ENCODE peak calls at places on chromosomes 11 and 22, in ten cellular contexts. I is GM10248, O is GDM1, T is RPMI7951, K is AG08395, G is neuronal stem cell, J is sigmoid colon, Y is spleen, S is foreskin keratinocyte, P is small intestine. N is an unnamed sample.

GRCh38 chr22:37230673-37231405 is 13.2 kb downstream of the RAC2 start:
- DNase-seq in S (no peak), P (no peak), G (no peak), Y (peak), O (no peak), I (peak), T (no peak), K (no peak), J (no peak), N (peak)

GRCh38 chr11:87097582-87097981 is 59.8 kb downstream of the TMEM135 start:
- DNase-seq in S (peak), P (peak), J (no peak), Y (no peak), O (peak), T (peak), G (peak), I (peak), K (peak), N (peak)

GRCh38 chr22:43481528-43482309 is 69.9 kb downstream of the MPPED1 start:
- DNase-seq in T (no peak), I (no peak), K (no peak), P (peak), G (no peak), J (no peak), O (peak), S (no peak), Y (peak), N (no peak)

GRCh38 chr22:49268924-49269323 is 558.7 kb downstream of the BRD1 start:
- DNase-seq in J (no peak), K (no peak), I (no peak), G (no peak), S (no peak), P (no peak), O (no peak), T (no peak), Y (peak), N (no peak)

GRCh38 chr11:6646631-6647281 is 8.9 kb downstream of the DCHS1 start:
- DNase-seq in K (peak), J (peak), Y (peak), P (no peak), S (no peak), I (peak), O (peak), T (peak), G (no peak), N (no peak)

GRCh38 chr22:44181033-44181911 is 547 bp downstream of the PARVG start:
- DNase-seq in O (peak), I (peak), K (no peak), G (no peak), T (peak), S (no peak), J (no peak), P (peak), Y (peak), N (no peak)

GRCh38 chr11:130076774-130077481 is 7.2 kb downstream of the APLP2 start:
- DNase-seq in O (no peak), Y (no peak), T (no peak), J (no peak), K (no peak), I (no peak), G (no peak), S (no peak), P (no peak), N (no peak)

GRCh38 chr11:111299111-111300026 is 1.0 kb downstream of the POU2AF3 start:
- DNase-seq in J (peak), I (peak), O (no peak), T (peak), P (peak), G (peak), K (peak), S (no peak), Y (peak), N (peak)

GRCh38 chr11:120305286-120305685 is 19.8 kb upstream of the TLCD5 start:
- DNase-seq in K (no peak), I (no peak), T (no peak), S (no peak), O (no peak), P (peak), G (no peak), Y (no peak), J (no peak), N (no peak)

GRCh38 chr11:68670208-68670992 is 13.9 kb upstream of the GAL start:
- DNase-seq in G (no peak), K (no peak), T (no peak), S (no peak), O (no peak), I (no peak), P (no peak), J (no peak), Y (peak), N (no peak)

GRCh38 chr22:39994046-39994565 is 648 bp upstream of the FAM83F start:
- DNase-seq in I (no peak), P (no peak), S (peak), J (no peak), O (peak), G (no peak), T (no peak), K (no peak), Y (no peak), N (no peak)

GRCh38 chr22:20422271-20422958 is 15.2 kb downstream of the SCARF2 start:
- DNase-seq in I (no peak), Y (peak), T (peak), O (peak), K (peak), J (peak), G (no peak), P (no peak), S (no peak), N (no peak)

GRCh38 chr11:133840479-133840941 is 4.8 kb downstream of the SPATA19 start:
- DNase-seq in G (no peak), K (no peak), I (peak), P (no peak), J (no peak), O (no peak), S (no peak), Y (no peak), T (no peak), N (no peak)

GRCh38 chr11:326842-327580 is 6.4 kb upstream of the IFITM3 start:
- DNase-seq in G (no peak), P (peak), I (peak), T (no peak), J (peak), S (no peak), K (no peak), O (peak), Y (peak), N (peak)

GRCh38 chr11:129814244-129814992 is 1.2 kb upstream of the TMEM45B start:
- DNase-seq in O (no peak), Y (peak), S (no peak), I (no peak), K (no peak), J (no peak), G (no peak), P (no peak), T (no peak), N (no peak)

GRCh38 chr11:63769044-63769718 is 606 bp upstream of the ZFTA start:
- DNase-seq in O (no peak), T (peak), I (peak), K (peak), G (peak), Y (peak), J (peak), S (no peak), P (no peak), N (peak)

GRCh38 chr11:20634044-20634443 is 34.6 kb downstream of the SLC6A5 start:
- DNase-seq in J (no peak), G (no peak), S (no peak), T (no peak), O (no peak), I (no peak), K (no peak), Y (no peak), P (no peak), N (no peak)

GRCh38 chr11:6127881-6128280 is 20.4 kb downstream of the OR56B4 start:
- DNase-seq in O (no peak), T (peak), G (no peak), I (no peak), S (peak), P (no peak), J (no peak), Y (no peak), K (no peak), N (no peak)

N was measured in body of pancreas.